ENCODE peak calls at places on chromosomes 2 and 18, in five cellular contexts. I, V, M, B and F are unnamed samples.

GRCh38 chr2:37982147-37982582 is 57.1 kb downstream of the RMDN2 start:
- DNase-seq in B (peak), V (peak), I (peak), M (peak), F (peak)

GRCh38 chr2:170843656-170844055 is 27.0 kb downstream of the GAD1 start:
- DNase-seq in I (no peak), M (no peak), V (peak), B (no peak), F (peak)

GRCh38 chr2:202049840-202050239 is 16.2 kb downstream of the FZD7 start:
- DNase-seq in B (no peak), I (no peak), M (no peak), V (no peak), F (no peak)

GRCh38 chr2:12700989-12701388 is 15.7 kb upstream of the TRIB2 start:
- DNase-seq in M (no peak), B (no peak), V (peak), I (no peak), F (peak)

GRCh38 chr2:25664531-25665307 is 8.7 kb downstream of the DTNB start:
- DNase-seq in B (peak), I (peak), M (peak), V (peak), F (peak)

GRCh38 chr2:104872034-104872865 is 18.3 kb downstream of the POU3F3 start:
- DNase-seq in M (no peak), V (no peak), I (peak), B (no peak), F (no peak)

GRCh38 chr18:62409821-62410220 is 84.7 kb downstream of the TNFRSF11A start:
- DNase-seq in I (no peak), V (no peak), B (no peak), M (no peak), F (peak)

GRCh38 chr2:229610359-229610758 is 104.0 kb downstream of the DNER start:
- DNase-seq in I (no peak), V (peak), B (no peak), M (no peak), F (peak)

GRCh38 chr2:40395169-40396023 is 56.5 kb downstream of the SLC8A1 start:
- DNase-seq in I (no peak), B (no peak), V (peak), M (no peak), F (no peak)

GRCh38 chr2:62410926-62411456 is 95.0 kb downstream of the TMEM17 start:
- DNase-seq in B (no peak), V (no peak), M (no peak), I (no peak), F (no peak)

GRCh38 chr18:76619342-76620315 is 124.6 kb upstream of the ZNF516 start:
- DNase-seq in M (peak), B (peak), I (peak), V (peak), F (peak)

GRCh38 chr2:240523451-240524281 is 34.1 kb downstream of the ANKMY1 start:
- DNase-seq in B (no peak), I (no peak), V (no peak), M (no peak), F (no peak)

GRCh38 chr2:55966431-55967118 is 43.0 kb upstream of the EFEMP1 start:
- DNase-seq in B (no peak), I (no peak), V (peak), M (no peak), F (no peak)

GRCh38 chr2:99256677-99257076 is 1.2 kb upstream of the LYG2 start:
- DNase-seq in M (no peak), V (peak), I (no peak), B (no peak), F (peak)

GRCh38 chr2:105680357-105680756 is 64.4 kb upstream of the NCK2 start:
- DNase-seq in M (no peak), I (no peak), V (no peak), B (no peak), F (no peak)

GRCh38 chr2:197028230-197028629 is 101.7 kb upstream of the PGAP1 start:
- DNase-seq in I (no peak), B (no peak), V (peak), M (no peak), F (peak)

GRCh38 chr2:219125225-219125885 is 35.3 kb downstream of the NHEJ1 start:
- DNase-seq in M (peak), I (no peak), B (no peak), V (peak), F (peak)

GRCh38 chr2:61853086-61853847 is 593 bp downstream of the FAM161A start:
- DNase-seq in B (peak), I (peak), M (no peak), V (peak), F (peak)

GRCh38 chr2:182186132-182186735 is 200.6 kb downstream of the PPP1R1C start:
- DNase-seq in B (no peak), I (peak), V (peak), M (no peak), F (peak)

GRCh38 chr2:181781082-181781786 is 100.9 kb upstream of the NEUROD1 start:
- DNase-seq in B (no peak), V (no peak), M (no peak), I (no peak), F (no peak)

GRCh38 chr2:28649481-28650260 is 102.0 kb upstream of the PPP1CB start:
- DNase-seq in M (no peak), I (no peak), B (no peak), V (peak), F (peak)

GRCh38 chr2:197247083-197247482 is 63.5 kb downstream of the ANKRD44 start:
- DNase-seq in B (no peak), V (no peak), I (no peak), M (no peak), F (no peak)

GRCh38 chr2:166170356-166170755 is 42.5 kb upstream of the SCN1A start:
- DNase-seq in M (no peak), V (peak), I (no peak), B (no peak), F (peak)

GRCh38 chr18:66560092-66560491 is 43.8 kb downstream of the CDH19 start:
- DNase-seq in I (no peak), B (peak), V (peak), M (no peak), F (peak)

GRCh38 chr2:203532957-203533695 is 2.0 kb downstream of the RAPH1 start:
- DNase-seq in V (peak), M (no peak), B (peak), I (peak), F (peak)

GRCh38 chr18:56258178-56258577 is 380.2 kb downstream of the TXNL1 start:
- DNase-seq in I (no peak), M (no peak), B (no peak), V (peak), F (no peak)

GRCh38 chr18:79139206-79139605 is 70.0 kb downstream of the ATP9B start:
- DNase-seq in M (no peak), I (no peak), V (no peak), B (no peak), F (no peak)

GRCh38 chr18:23835506-23835905 is 146.3 kb downstream of the LAMA3 start:
- DNase-seq in M (no peak), B (no peak), I (no peak), V (peak), F (peak)

DNA sequence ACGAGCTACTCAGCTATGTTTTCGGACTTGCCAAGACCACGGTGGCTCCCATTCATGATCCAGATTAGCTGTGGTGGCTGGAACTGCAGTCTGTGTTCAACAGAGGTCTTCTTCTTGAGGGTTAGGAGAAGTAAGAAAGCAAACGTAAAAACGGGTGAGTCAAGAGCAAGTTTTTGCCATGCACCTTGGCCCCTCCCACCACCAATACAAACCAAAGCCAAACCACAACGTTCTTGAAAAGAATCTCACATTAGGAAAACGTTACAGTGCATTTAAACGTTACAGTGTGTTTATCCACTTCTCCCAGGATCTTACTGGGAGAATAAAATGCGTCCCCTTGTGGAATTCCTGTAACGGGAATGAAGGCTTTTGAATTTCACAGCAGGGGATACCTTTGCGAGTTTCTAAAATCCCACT is 725 bp downstream of the FBXO48 start:
- DNase-seq in M (no peak), I (no peak), V (peak), B (peak), F (peak)
- TF ChIP-seq CTCF in M (peak), I (no peak), V (peak), B (no peak), F (no peak)

GRCh38 chr18:69844656-69845055 is 103.0 kb downstream of the CD226 start:
- DNase-seq in I (no peak), B (no peak), V (no peak), M (no peak), F (no peak)

GRCh38 chr18:69839989-69840388 is 107.7 kb downstream of the CD226 start:
- DNase-seq in M (no peak), V (no peak), B (no peak), I (no peak), F (no peak)

GRCh38 chr18:69843047-69843446 is 104.6 kb downstream of the CD226 start:
- DNase-seq in M (no peak), V (no peak), I (no peak), B (no peak), F (no peak)

GRCh38 chr18:69840445-69840844 is 107.2 kb downstream of the CD226 start:
- DNase-seq in I (no peak), B (no peak), V (peak), M (no peak), F (no peak)

GRCh38 chr18:69845588-69846506 is 101.8 kb downstream of the CD226 start:
- DNase-seq in I (no peak), B (no peak), V (no peak), M (no peak), F (no peak)
- TF ChIP-seq CTCF in I (no peak), B (no peak), V (no peak), M (no peak), F (no peak)

GRCh38 chr2:26770986-26771586 is 7.0 kb downstream of the SLC35F6 start:
- DNase-seq in B (peak), V (peak), M (peak), I (no peak), F (peak)
- TF ChIP-seq CTCF in B (peak), V (peak), M (peak), I (no peak), F (peak)

DNA sequence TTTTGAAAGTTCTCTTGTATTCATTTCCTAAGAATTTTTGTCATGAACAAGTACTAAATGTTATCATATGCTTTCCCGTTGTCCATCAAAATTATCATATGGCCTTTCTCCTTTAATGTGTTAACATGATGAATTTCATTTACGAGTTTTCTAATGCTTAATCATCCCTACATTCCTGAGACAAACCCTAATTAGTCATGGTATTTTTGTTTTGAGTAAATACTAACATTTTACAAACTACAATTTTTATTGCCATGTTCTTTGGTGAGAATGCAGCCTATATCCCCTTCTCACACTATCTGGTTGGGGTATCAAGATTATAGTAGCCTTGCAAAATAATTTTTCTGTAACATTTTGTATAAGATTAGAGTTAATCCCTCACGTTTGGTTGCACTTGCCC is 14.5 kb downstream of the SMAD2 start:
- DNase-seq in M (no peak), B (no peak), I (no peak), V (no peak), F (no peak)
- TF ChIP-seq CTCF in M (no peak), B (no peak), I (no peak), V (no peak), F (no peak)

GRCh38 chr18:59783138-59783537 is 85.9 kb upstream of the CCBE1 start:
- DNase-seq in I (peak), V (peak), B (no peak), M (no peak), F (peak)
- TF ChIP-seq CTCF in I (peak), V (peak), B (peak), M (peak), F (peak)